ENCODE peak calls at places on chromosomes 2 and 18, in five cellular contexts. V, X, S, T and O are unnamed samples.

GRCh38 chr2:119429225-119430000 is 2.2 kb upstream of the TMEM37 start:
- DNase-seq in T (peak), V (no peak), X (no peak), S (no peak), O (no peak)

GRCh38 chr2:147989809-147990403 is 30.6 kb downstream of the ORC4 start:
- DNase-seq in V (peak), T (peak), S (no peak), X (peak), O (peak)

GRCh38 chr2:190947139-190947538 is 66.5 kb downstream of the GLS start:
- DNase-seq in S (no peak), X (peak), V (no peak), T (no peak), O (no peak)

GRCh38 chr2:218961651-218962570 is 2.4 kb downstream of the CDK5R2 start:
- DNase-seq in T (no peak), V (peak), S (no peak), X (no peak), O (no peak)

GRCh38 chr2:85804583-85804982 is 50.8 kb downstream of the ATOH8 start:
- DNase-seq in S (no peak), X (no peak), T (no peak), V (peak), O (no peak)

GRCh38 chr18:78898635-78899034 is 81.0 kb upstream of the SALL3 start:
- DNase-seq in X (no peak), S (no peak), V (no peak), T (no peak), O (no peak)

GRCh38 chr2:148802448-148803220 is 72.4 kb upstream of the KIF5C start:
- DNase-seq in X (no peak), S (no peak), V (no peak), T (no peak), O (no peak)

GRCh38 chr2:20304411-20304810 is 46.2 kb downstream of the PUM2 start:
- DNase-seq in S (no peak), X (no peak), T (no peak), V (no peak), O (no peak)

GRCh38 chr2:197615033-197615652 is 60.2 kb downstream of the RFTN2 start:
- DNase-seq in X (peak), S (no peak), V (no peak), T (no peak), O (peak)

GRCh38 chr2:196592912-196593881 is 46.3 kb upstream of the CCDC150 start:
- DNase-seq in X (no peak), T (no peak), V (peak), S (no peak), O (no peak)

GRCh38 chr18:48851563-48851962 is 99.2 kb downstream of the SMAD7 start:
- DNase-seq in T (no peak), S (no peak), X (no peak), V (no peak), O (no peak)

GRCh38 chr2:190443778-190444481 is 35.8 kb downstream of the MFSD6 start:
- DNase-seq in T (no peak), V (no peak), S (no peak), X (no peak), O (no peak)

GRCh38 chr2:68837164-68837860 is 33.9 kb downstream of the BMP10 start:
- DNase-seq in X (peak), T (peak), S (peak), V (peak), O (peak)

GRCh38 chr18:25345432-25345831 is 6.5 kb downstream of the ZNF521 start:
- DNase-seq in S (no peak), V (no peak), T (no peak), X (no peak), O (no peak)

GRCh38 chr2:479505-480161 is 191.7 kb upstream of the ALKAL2 start:
- DNase-seq in S (no peak), V (no peak), X (peak), T (no peak), O (no peak)

GRCh38 chr2:185291035-185291647 is 447.5 kb upstream of the FSIP2 start:
- DNase-seq in T (no peak), V (no peak), S (peak), X (peak), O (peak)

GRCh38 chr2:237309011-237309410 is 105.0 kb downstream of the COL6A3 start:
- DNase-seq in V (no peak), S (no peak), X (no peak), T (no peak), O (no peak)

DNA sequence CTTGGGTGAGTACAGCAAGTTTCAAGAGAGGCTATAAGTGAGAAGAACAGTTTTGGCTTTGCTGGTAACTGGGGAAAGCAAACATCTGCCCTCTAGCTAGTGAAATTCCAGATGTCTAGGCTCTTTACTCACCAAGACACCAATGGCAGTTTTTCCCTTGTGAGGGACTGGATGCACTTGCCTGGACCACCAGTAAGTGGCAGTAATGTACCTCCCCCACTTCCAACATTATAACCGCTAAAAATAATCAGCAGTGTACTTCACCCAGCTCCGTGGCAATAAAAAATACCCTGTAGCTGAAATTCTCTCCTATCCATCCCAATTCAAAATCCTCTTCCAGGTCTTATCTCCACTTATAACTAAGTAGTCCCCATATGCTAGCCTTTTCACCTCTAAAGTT is 383.9 kb downstream of the ARHGAP15 start:
- DNase-seq in X (peak), T (peak), V (peak), S (peak), O (peak)
- TF ChIP-seq SP1 in X (no peak), T (no peak), V (no peak), S (no peak), O (no peak)

GRCh38 chr2:213187833-213188532 is 36.6 kb upstream of the IKZF2 start:
- DNase-seq in T (no peak), S (peak), V (no peak), X (peak), O (no peak)
- H2AFZ ChIP-seq in T (no peak), S (no peak), V (no peak), X (no peak), O (peak)

GRCh38 chr2:152093464-152093863 is 5.4 kb downstream of the CACNB4 start:
- DNase-seq in X (no peak), T (no peak), V (no peak), S (no peak), O (no peak)
- TF ChIP-seq SP1 in X (no peak), T (no peak), V (no peak), S (no peak), O (no peak)

GRCh38 chr2:101328474-101329007 is 20.0 kb upstream of the RNF149 start:
- DNase-seq in X (no peak), V (no peak), T (peak), S (no peak), O (no peak)
- H2AFZ ChIP-seq in X (no peak), V (peak), T (peak), S (peak), O (peak)

DNA sequence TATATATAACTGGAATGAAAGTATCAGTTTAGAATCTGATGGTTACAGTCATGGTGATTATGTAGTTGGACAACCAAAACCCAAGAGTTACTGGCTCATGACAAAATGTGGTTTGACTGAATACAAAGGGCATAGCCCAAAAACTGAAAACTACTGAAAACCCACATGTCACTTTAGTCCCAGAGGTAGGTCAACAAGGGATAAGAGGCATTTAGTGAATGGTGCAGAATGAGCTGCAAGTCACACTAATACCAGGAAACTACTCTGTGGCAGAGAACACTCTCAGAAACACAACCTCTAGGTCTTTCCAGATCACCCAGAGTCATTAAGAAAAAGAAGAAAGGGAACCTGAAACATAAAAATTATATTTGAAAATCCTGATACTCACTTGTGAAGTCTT is 154.5 kb downstream of the AGPS start:
- DNase-seq in S (no peak), T (peak), X (no peak), V (no peak), O (no peak)
- TF ChIP-seq SP1 in S (no peak), T (no peak), X (no peak), V (no peak), O (no peak)

DNA sequence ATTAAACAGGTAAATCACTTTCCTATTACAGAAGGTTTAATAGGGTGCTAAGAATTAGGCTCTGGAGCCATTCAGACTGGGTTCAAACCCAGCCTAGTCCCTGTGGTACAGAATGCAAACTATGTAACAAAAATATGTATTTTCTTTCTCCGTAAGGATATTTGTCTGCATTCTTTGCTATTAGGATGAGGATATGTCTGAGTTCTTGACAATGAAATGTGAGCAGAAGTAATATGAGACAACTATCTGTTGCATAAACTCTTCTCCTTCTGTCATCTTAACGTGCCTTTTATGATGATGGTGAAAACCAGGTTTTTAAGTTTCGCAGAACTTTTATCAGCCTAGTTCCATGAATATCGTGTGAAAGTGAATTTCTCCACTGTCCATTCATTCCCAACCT is 1129.1 kb upstream of the ZEB2 start:
- DNase-seq in S (no peak), X (no peak), T (no peak), V (no peak), O (no peak)
- H2AFZ ChIP-seq in S (no peak), X (no peak), T (no peak), V (peak), O (no peak)

GRCh38 chr2:201452856-201453643 is 1.5 kb downstream of the STRADB start:
- DNase-seq in T (no peak), V (no peak), S (no peak), X (no peak), O (no peak)
- TF ChIP-seq SP1 in T (no peak), V (no peak), S (no peak), X (no peak), O (no peak)